ENCODE peak calls at places on chromosomes 12 and 14, in nine cellular contexts. E is NB4, Z is pancreas, U is SK-N-SH, T is AG09309, M is fibroblast of lung, P is foreskin fibroblast, V is tibial artery, Y is HL-60. S is an unnamed sample.

GRCh38 chr14:99686557-99687283 is 2.6 kb downstream of the CYP46A1 start:
- DNase-seq in U (no peak), Y (no peak), P (no peak), E (peak), T (no peak), V (peak), Z (no peak), M (no peak), S (no peak)

GRCh38 chr12:84912191-84913142 is at the start of gene SLC6A15:
- DNase-seq in V (peak), E (no peak), Y (no peak), M (peak), Z (no peak), P (peak), T (no peak), U (peak), S (no peak)

GRCh38 chr14:89304972-89305703 is 111.9 kb downstream of the FOXN3 start:
- DNase-seq in P (peak), V (peak), U (peak), M (peak), Y (peak), E (peak), Z (no peak), T (no peak), S (no peak)

GRCh38 chr14:76236172-76237130 is 84.7 kb downstream of the GPATCH2L start:
- DNase-seq in T (no peak), M (peak), U (no peak), Y (no peak), Z (no peak), P (peak), V (no peak), E (no peak), S (no peak)

GRCh38 chr12:44078273-44078672 is 242.4 kb downstream of the TMEM117 start:
- DNase-seq in P (peak), Z (no peak), V (no peak), U (no peak), Y (no peak), T (no peak), M (no peak), E (peak), S (no peak)

GRCh38 chr14:74407801-74408154 is 18.2 kb downstream of the SYNDIG1L start:
- DNase-seq in V (no peak), U (no peak), P (no peak), E (no peak), Z (no peak), M (no peak), Y (no peak), T (no peak), S (no peak)

GRCh38 chr14:58488550-58488949 is 61.0 kb downstream of the KIAA0586 start:
- DNase-seq in U (no peak), M (peak), T (no peak), V (no peak), P (peak), Z (no peak), Y (no peak), E (peak), S (no peak)

GRCh38 chr14:35825968-35826217 is 245 bp upstream of the BRMS1L start:
- DNase-seq in Y (no peak), P (no peak), Z (no peak), T (no peak), U (no peak), M (no peak), E (no peak), V (no peak), S (no peak)

GRCh38 chr12:51028126-51028810 is 2.1 kb upstream of the SLC11A2 start:
- DNase-seq in Y (peak), M (peak), U (no peak), E (peak), T (no peak), Z (no peak), P (peak), V (no peak), S (no peak)

GRCh38 chr12:93183940-93184663 is 193.6 kb upstream of the NUDT4 start:
- DNase-seq in U (peak), V (peak), T (no peak), E (peak), Z (no peak), Y (peak), M (peak), P (peak), S (no peak)

GRCh38 chr12:118102070-118102469 is 1.7 kb downstream of the VSIG10 start:
- DNase-seq in V (no peak), E (no peak), U (no peak), Y (no peak), T (no peak), M (peak), P (peak), Z (no peak), S (no peak)
- TF ChIP-seq CTCF in V (no peak), E (no peak), U (no peak), Y (no peak), T (no peak), M (no peak), P (no peak), Z (no peak), S (no peak)

GRCh38 chr12:7937867-7938506 is 2.0 kb upstream of the SLC2A3 start:
- DNase-seq in Y (no peak), V (no peak), P (peak), M (peak), T (no peak), Z (no peak), U (no peak), E (peak), S (no peak)

GRCh38 chr12:7935773-7936581 is at the start of gene SLC2A3:
- DNase-seq in V (peak), T (peak), M (peak), Z (no peak), E (peak), Y (peak), P (peak), U (peak), S (peak)

GRCh38 chr12:7935464-7935772 is 569 bp downstream of the SLC2A3 start:
- DNase-seq in Y (no peak), P (peak), U (no peak), M (no peak), T (no peak), E (no peak), V (no peak), Z (no peak), S (no peak)

DNA sequence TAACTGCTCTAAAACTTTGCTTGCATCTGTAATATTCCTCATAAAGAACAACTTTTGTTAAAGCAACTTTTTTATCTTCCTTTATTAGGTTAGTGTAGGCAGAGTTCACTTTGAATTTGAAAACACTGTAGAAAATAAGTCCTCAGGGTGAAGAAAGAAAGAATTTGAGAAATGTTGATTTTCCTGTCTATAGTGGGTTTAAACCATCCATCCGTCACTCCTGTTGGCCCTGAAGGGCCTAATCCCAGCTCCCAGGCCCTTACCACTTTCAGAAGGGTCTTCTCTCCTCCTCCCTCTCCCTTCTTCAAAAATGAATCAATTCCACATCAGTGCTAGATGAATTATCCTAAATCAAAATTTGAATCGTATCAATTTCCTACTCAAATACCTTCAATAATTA is 4.9 kb upstream of the SLC2A3 start:
- DNase-seq in Z (no peak), E (no peak), P (no peak), U (no peak), M (no peak), V (no peak), T (no peak), Y (no peak), S (no peak)
- H3K4me3 ChIP-seq in Z (no peak), E (no peak), P (no peak), U (no peak), M (no peak), V (no peak), T (no peak), Y (no peak), S (no peak)

GRCh38 chr12:100229036-100229635 is 28.5 kb downstream of the ACTR6 start:
- DNase-seq in Y (no peak), V (no peak), Z (no peak), E (peak), T (no peak), U (no peak), M (peak), P (peak), S (no peak)
- TF ChIP-seq CTCF in Y (no peak), V (no peak), Z (no peak), E (peak), T (no peak), U (peak), M (no peak), P (no peak), S (peak)

GRCh38 chr12:87756111-87756510 is 273.1 kb downstream of the C12orf50 start:
- DNase-seq in Y (no peak), T (peak), M (peak), Z (no peak), V (no peak), P (peak), U (no peak), E (peak), S (peak)
- H3K4me3 ChIP-seq in Y (no peak), T (no peak), M (no peak), Z (no peak), V (no peak), P (no peak), U (no peak), E (no peak), S (no peak)

GRCh38 chr14:78697341-78697740 is 527.2 kb downstream of the NRXN3 start:
- DNase-seq in Z (no peak), Y (no peak), P (peak), E (peak), T (no peak), M (peak), V (no peak), U (peak), S (peak)
- TF ChIP-seq CTCF in Z (no peak), Y (no peak), P (peak), E (peak), T (peak), M (peak), V (no peak), U (peak), S (peak)

GRCh38 chr12:7282844-7283243 is 21.0 kb upstream of the ACSM4 start:
- DNase-seq in T (no peak), P (no peak), M (no peak), U (no peak), Y (no peak), Z (no peak), V (no peak), E (no peak), S (no peak)
- H3K4me3 ChIP-seq in T (no peak), P (no peak), M (no peak), U (no peak), Y (no peak), Z (no peak), V (no peak), E (no peak), S (no peak)

GRCh38 chr12:3073438-3074255 is 3.5 kb upstream of the TSPAN9 start:
- DNase-seq in V (peak), Y (peak), E (peak), M (peak), U (peak), Z (peak), P (peak), T (peak), S (peak)

GRCh38 chr12:3075315-3075714 is 1.9 kb upstream of the TSPAN9 start:
- DNase-seq in E (no peak), P (no peak), Z (no peak), T (no peak), V (no peak), U (no peak), Y (no peak), M (no peak), S (no peak)

GRCh38 chr12:3078086-3078820 is 1.1 kb downstream of the TSPAN9 start:
- DNase-seq in P (no peak), Z (no peak), Y (no peak), T (no peak), U (no peak), V (no peak), E (no peak), M (no peak), S (no peak)

GRCh38 chr12:3077572-3078081 is 448 bp downstream of the TSPAN9 start:
- DNase-seq in Z (no peak), V (peak), U (no peak), T (no peak), E (no peak), M (peak), Y (no peak), P (peak), S (no peak)

GRCh38 chr12:3076730-3077571 is at the start of gene TSPAN9:
- DNase-seq in Y (peak), E (peak), U (peak), T (no peak), P (peak), V (peak), Z (peak), M (peak), S (no peak)
- TF ChIP-seq CTCF in Y (no peak), E (no peak), U (no peak), T (no peak), P (no peak), V (no peak), Z (no peak), M (no peak), S (no peak)

GRCh38 chr12:53999596-54000104 is 311 bp upstream of the HOXC9 start:
- DNase-seq in U (peak), T (no peak), Z (peak), P (peak), V (peak), E (peak), M (no peak), Y (no peak), S (no peak)
- H3K4me3 ChIP-seq in U (peak), T (peak), Z (no peak), P (peak), V (peak), E (peak), M (peak), Y (peak), S (peak)

GRCh38 chr12:128415036-128415560 is 148.1 kb downstream of the TMEM132C start:
- DNase-seq in Y (no peak), V (no peak), E (no peak), U (no peak), P (no peak), T (no peak), Z (no peak), M (no peak), S (no peak)
- TF ChIP-seq CTCF in Y (no peak), V (no peak), E (no peak), U (no peak), P (no peak), T (no peak), Z (no peak), M (no peak), S (no peak)